ENCODE peak calls at places on chromosomes 6 and 20, in four cellular contexts. Y is GM12878, O is HepG2, B is SK-N-SH. K is an unnamed sample.

GRCh38 chr6:147322299-147323162 is 118.3 kb downstream of the STXBP5 start:
- DNase-seq in Y (peak), O (no peak), B (no peak), K (no peak)

GRCh38 chr6:136846046-136846445 is 23.7 kb downstream of the PEX7 start:
- DNase-seq in Y (no peak), O (peak), B (peak), K (no peak)

GRCh38 chr20:11980263-11980662 is 62.6 kb downstream of the BTBD3 start:
- DNase-seq in Y (no peak), O (no peak), B (no peak), K (no peak)

GRCh38 chr20:665276-665675 is 10.3 kb downstream of the SCRT2 start:
- DNase-seq in Y (no peak), O (no peak), B (no peak), K (no peak)

GRCh38 chr20:37734228-37734980 is 40.6 kb downstream of the CTNNBL1 start:
- DNase-seq in Y (no peak), O (no peak), B (peak), K (no peak)

GRCh38 chr6:51489133-51489532 is 598.3 kb downstream of the PKHD1 start:
- DNase-seq in Y (no peak), O (no peak), B (no peak), K (no peak)

GRCh38 chr6:170473226-170473789 is 79.8 kb downstream of the PSMB1 start:
- DNase-seq in Y (no peak), O (no peak), B (no peak), K (no peak)

GRCh38 chr6:41785689-41786450 is 1.6 kb upstream of the TOMM6 start:
- DNase-seq in Y (no peak), O (no peak), B (no peak), K (no peak)

GRCh38 chr6:86407128-86407527 is 530.2 kb upstream of the HTR1E start:
- DNase-seq in Y (no peak), O (no peak), B (no peak), K (no peak)

GRCh38 chr6:142406131-142406530 is 104.3 kb downstream of the ADGRG6 start:
- DNase-seq in Y (no peak), O (peak), B (no peak), K (no peak)

GRCh38 chr6:106192824-106193223 is 106.7 kb downstream of the PRDM1 start:
- DNase-seq in Y (no peak), O (no peak), B (peak), K (no peak)

GRCh38 chr20:17761612-17762011 is 61.8 kb downstream of the BANF2 start:
- DNase-seq in Y (no peak), O (no peak), B (peak), K (no peak)

GRCh38 chr6:130457605-130458004 is 91.8 kb downstream of the TMEM200A start:
- DNase-seq in Y (no peak), O (no peak), B (no peak), K (no peak)

GRCh38 chr20:16407251-16408067 is 165.8 kb downstream of the KIF16B start:
- DNase-seq in Y (no peak), O (peak), B (no peak), K (no peak)

GRCh38 chr6:109434456-109434855 is 6.0 kb downstream of the PPIL6 start:
- DNase-seq in Y (no peak), O (no peak), B (no peak), K (no peak)
- TF ChIP-seq TCF12 in Y (no peak), O (no peak), B (no peak), K (no peak)

GRCh38 chr20:48983423-48984400 is 62.2 kb downstream of the ARFGEF2 start:
- DNase-seq in Y (no peak), O (no peak), B (peak), K (no peak)

GRCh38 chr20:48986899-48987298 is 59.2 kb upstream of the CSE1L start:
- DNase-seq in Y (no peak), O (peak), B (peak), K (no peak)

GRCh38 chr20:48990467-48990866 is 55.6 kb upstream of the CSE1L start:
- DNase-seq in Y (no peak), O (no peak), B (no peak), K (no peak)

GRCh38 chr20:48984575-48985219 is 61.4 kb upstream of the CSE1L start:
- DNase-seq in Y (no peak), O (no peak), B (no peak), K (no peak)
- TF ChIP-seq TCF12 in Y (no peak), O (no peak), B (no peak), K (no peak)

DNA sequence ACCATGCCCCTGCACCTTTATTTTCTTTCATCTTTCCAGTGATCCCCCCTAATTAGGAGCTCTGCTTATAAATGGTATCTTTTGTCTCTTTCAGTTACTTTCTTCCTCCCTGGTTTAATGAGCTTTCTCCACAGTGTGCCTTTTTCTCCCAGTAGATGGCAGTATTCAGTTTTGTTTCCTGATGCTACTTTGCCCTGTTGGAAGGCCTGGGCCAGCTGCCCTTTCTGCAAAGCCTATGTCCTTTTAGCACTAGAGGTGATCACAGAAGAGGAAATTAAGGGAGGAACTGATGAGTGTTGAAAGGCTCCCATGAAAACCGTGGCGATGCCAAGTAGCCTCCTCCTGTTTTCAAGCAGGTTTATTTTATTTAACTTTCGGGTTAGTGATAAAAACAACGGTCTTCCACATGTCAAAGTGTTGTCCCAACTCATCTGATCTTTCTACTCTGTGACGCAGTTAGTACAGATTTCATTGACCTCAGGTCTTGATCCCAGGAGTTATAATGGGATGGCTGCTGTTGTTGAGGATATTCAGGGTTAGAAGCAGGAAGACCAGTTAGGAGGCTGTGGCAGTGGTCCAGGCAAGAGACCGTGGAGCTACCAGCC is 184.2 kb upstream of the BMP2 start:
- DNase-seq in Y (peak), O (peak), B (peak), K (peak)
- TF ChIP-seq TCF12 in Y (no peak), O (no peak), B (no peak), K (no peak)

GRCh38 chr6:80541186-80541585 is 434.7 kb downstream of the BCKDHB start:
- DNase-seq in Y (no peak), O (no peak), B (no peak), K (no peak)
- TF ChIP-seq TCF12 in Y (no peak), O (no peak), B (peak), K (no peak)

GRCh38 chr6:1651362-1651761 is 41.6 kb downstream of the FOXC1 start:
- DNase-seq in Y (no peak), O (no peak), B (no peak), K (no peak)
- TF ChIP-seq TCF12 in Y (no peak), O (no peak), B (no peak), K (no peak)

GRCh38 chr6:15299430-15300131 is 53.7 kb downstream of the JARID2 start:
- DNase-seq in Y (peak), O (peak), B (no peak), K (peak)
- TF ChIP-seq TCF12 in Y (peak), O (no peak), B (no peak), K (no peak)

DNA sequence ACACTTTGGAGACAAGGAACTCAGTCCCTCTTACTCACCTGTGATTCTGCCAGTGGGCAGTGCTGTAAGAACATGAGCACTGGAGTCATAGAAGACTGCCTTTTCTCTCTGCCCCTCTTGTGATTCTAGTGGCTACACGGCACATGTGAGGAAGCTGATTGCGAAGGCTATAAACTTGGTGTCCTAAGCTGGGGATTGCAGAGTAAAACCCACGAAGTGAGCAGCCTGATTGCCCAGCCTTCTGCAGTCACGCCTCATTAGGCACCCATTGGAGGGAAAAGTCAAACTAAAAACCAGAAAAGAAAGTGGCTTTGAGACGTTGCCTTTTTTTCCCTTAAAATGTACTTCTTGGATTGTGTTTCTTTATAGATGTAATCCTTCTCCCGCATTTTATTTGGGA is 748.4 kb upstream of the CHD6 start:
- DNase-seq in Y (no peak), O (no peak), B (no peak), K (no peak)
- TF ChIP-seq TCF12 in Y (no peak), O (no peak), B (no peak), K (no peak)

DNA sequence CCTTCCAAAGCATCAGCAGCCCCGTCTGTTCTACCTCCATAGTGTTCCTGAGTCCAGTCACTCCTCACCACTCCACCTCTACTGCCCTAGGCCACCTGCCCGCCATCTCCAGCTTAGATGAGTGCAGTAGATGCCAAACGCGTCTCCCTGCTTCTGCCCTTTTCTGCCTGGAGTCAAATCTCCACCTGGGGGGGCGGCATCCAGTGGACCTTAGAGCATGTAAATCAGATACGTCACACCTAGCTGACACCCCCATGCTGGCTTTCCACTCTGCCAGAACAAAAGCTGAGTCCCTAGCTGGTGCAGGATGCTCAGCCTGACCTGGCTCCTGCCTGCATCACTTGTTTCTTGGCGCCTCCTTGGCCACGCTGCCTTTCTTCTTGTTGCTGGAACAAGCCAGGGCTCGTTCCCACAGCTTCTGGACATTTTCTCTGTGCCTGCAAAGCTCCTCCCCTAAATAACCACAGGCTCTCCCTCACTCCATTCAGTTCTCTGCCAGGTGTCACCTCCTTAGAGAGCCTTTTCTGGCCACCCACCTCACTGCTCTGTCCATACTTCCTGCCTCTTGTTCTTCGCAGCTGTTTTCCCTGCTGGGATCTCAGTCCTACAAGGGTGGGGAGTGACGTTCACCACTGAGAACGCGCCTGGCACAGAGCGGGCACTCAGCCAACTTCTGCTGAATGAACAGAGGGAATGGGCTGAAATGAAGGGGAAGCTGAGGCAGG is 5.8 kb downstream of the DDR1 start:
- DNase-seq in Y (no peak), O (no peak), B (peak), K (no peak)
- TF ChIP-seq TCF12 in Y (no peak), O (no peak), B (no peak), K (no peak)

K was measured in H1.